ENCODE peak calls at places on chromosomes 3 and 15, in eight cellular contexts. I is LNCaP clone FGC, B is kidney epithelial cell, S is esophagus muscularis mucosa, V is cardiac fibroblast, U is PC-3, Y is HL-60, M is PC-9. O is an unnamed sample.

GRCh38 chr3:50321146-50321843 is 1.2 kb downstream of the HYAL2 start:
- DNase-seq in I (no peak), B (no peak), S (peak; percentile 97), V (peak; percentile 92), U (peak; percentile 89), Y (peak; percentile 78), M (peak; percentile 69), O (peak; percentile 92)

GRCh38 chr15:88938802-88939485 is 25.8 kb upstream of the MFGE8 start:
- DNase-seq in I (no peak), B (no peak), S (no peak), V (peak; percentile 79), U (no peak), Y (no peak), M (no peak), O (no peak)

GRCh38 chr3:119237299-119237698 is 3.4 kb downstream of the B4GALT4 start:
- DNase-seq in I (no peak), B (no peak), S (no peak), V (peak; percentile 54), U (no peak), Y (no peak), M (no peak), O (no peak)

GRCh38 chr15:46441294-46442062 is 806.6 kb downstream of the SQOR start:
- DNase-seq in I (no peak), B (peak; percentile 63), S (no peak), V (no peak), U (peak; percentile 27), Y (no peak), M (no peak), O (no peak)

GRCh38 chr3:19446687-19447086 is 298.4 kb downstream of the KCNH8 start:
- DNase-seq in I (no peak), B (no peak), S (no peak), V (no peak), U (no peak), Y (no peak), M (no peak), O (no peak)

GRCh38 chr3:139202226-139202958 is 141.4 kb upstream of the MRPS22 start:
- DNase-seq in I (peak; percentile 48), B (peak; percentile 39), S (peak; percentile 66), V (no peak), U (peak; percentile 66), Y (no peak), M (peak; percentile 59), O (peak; percentile 45)

GRCh38 chr3:119588112-119588511 is 8.8 kb downstream of the ADPRH start:
- DNase-seq in I (no peak), B (no peak), S (no peak), V (no peak), U (no peak), Y (no peak), M (no peak), O (peak; percentile 13)

GRCh38 chr3:65107174-65107573 is 419.4 kb upstream of the ADAMTS9 start:
- DNase-seq in I (no peak), B (no peak), S (no peak), V (peak; percentile 83), U (no peak), Y (no peak), M (no peak), O (no peak)

GRCh38 chr3:64104691-64105101 is 81.4 kb upstream of the PSMD6 start:
- DNase-seq in I (no peak), B (peak; percentile 78), S (no peak), V (no peak), U (peak; percentile 82), Y (no peak), M (peak; percentile 87), O (peak; percentile 94)

GRCh38 chr15:58584789-58585461 is 153.1 kb downstream of the LIPC start:
- DNase-seq in I (no peak), B (no peak), S (no peak), V (no peak), U (no peak), Y (no peak), M (no peak), O (no peak)

GRCh38 chr3:23161896-23162570 is 41.1 kb upstream of the UBE2E2 start:
- DNase-seq in I (no peak), B (no peak), S (no peak), V (no peak), U (peak; percentile 73), Y (no peak), M (peak; percentile 46), O (peak; percentile 56)

GRCh38 chr3:151584603-151585002 is 123.7 kb upstream of the IGSF10 start:
- DNase-seq in I (no peak), B (peak; percentile 44), S (no peak), V (no peak), U (no peak), Y (peak; percentile 82), M (no peak), O (peak; percentile 34)

GRCh38 chr15:51883436-51883835 is 54.0 kb downstream of the TMOD3 start:
- DNase-seq in I (no peak), B (no peak), S (no peak), V (peak; percentile 80), U (no peak), Y (no peak), M (no peak), O (no peak)

GRCh38 chr3:155702745-155703581 is 41.9 kb downstream of the PLCH1 start:
- DNase-seq in I (no peak), B (no peak), S (no peak), V (no peak), U (peak; percentile 73), Y (no peak), M (no peak), O (no peak)

GRCh38 chr3:38834110-38834509 is 18.1 kb upstream of the SCN10A start:
- DNase-seq in I (no peak), B (peak; percentile 19), S (peak; percentile 66), V (peak; percentile 94), U (peak; percentile 44), Y (no peak), M (no peak), O (peak; percentile 12)

GRCh38 chr15:72252663-72253299 is 19.6 kb downstream of the PARP6 start:
- DNase-seq in I (no peak), B (no peak), S (no peak), V (no peak), U (no peak), Y (no peak), M (no peak), O (no peak)

GRCh38 chr3:194404365-194405140 is 5.5 kb upstream of the GP5 start:
- DNase-seq in I (peak; percentile 26), B (no peak), S (no peak), V (peak; percentile 71), U (peak; percentile 75), Y (no peak), M (peak; percentile 56), O (peak; percentile 67)

GRCh38 chr3:120498947-120499346 is 48.2 kb upstream of the FSTL1 start:
- DNase-seq in I (no peak), B (peak; percentile 89), S (peak; percentile 87), V (peak; percentile 96), U (peak; percentile 91), Y (no peak), M (peak; percentile 82), O (peak; percentile 60)

GRCh38 chr15:77810180-77810579 is 177.5 kb upstream of the LINGO1 start:
- DNase-seq in I (no peak), B (no peak), S (no peak), V (no peak), U (no peak), Y (no peak), M (no peak), O (no peak)

GRCh38 chr15:64847448-64847847 is 5.7 kb downstream of the PLEKHO2 start:
- DNase-seq in I (no peak), B (no peak), S (no peak), V (no peak), U (no peak), Y (no peak), M (no peak), O (no peak)

GRCh38 chr3:177789500-177789899 is 592.2 kb upstream of the TBL1XR1 start:
- DNase-seq in I (no peak), B (no peak), S (no peak), V (no peak), U (no peak), Y (no peak), M (no peak), O (no peak)

GRCh38 chr3:16888785-16889607 is 4.2 kb downstream of the PLCL2 start:
- DNase-seq in I (no peak), B (no peak), S (no peak), V (no peak), U (peak; percentile 30), Y (no peak), M (no peak), O (no peak)
- H3K4me3 ChIP-seq in I (no peak overlapping the region), B (no peak overlapping the region), S (peak overlapping the region; percentile 4), V (no peak overlapping the region), U (no peak overlapping the region), Y (no peak overlapping the region), M (no peak overlapping the region), O (no peak overlapping the region)

GRCh38 chr3:121529308-121529707 is 16.5 kb downstream of the POLQ start:
- DNase-seq in I (no peak), B (no peak), S (no peak), V (peak; percentile 57), U (peak; percentile 23), Y (no peak), M (no peak), O (peak; percentile 15)
- TF ChIP-seq CTCF in I (peak; percentile 59), B (peak; percentile 45), S (no peak), V (peak; percentile 54), U (peak; percentile 66), Y (no peak), M (peak; percentile 51), O (peak; percentile 44)

DNA sequence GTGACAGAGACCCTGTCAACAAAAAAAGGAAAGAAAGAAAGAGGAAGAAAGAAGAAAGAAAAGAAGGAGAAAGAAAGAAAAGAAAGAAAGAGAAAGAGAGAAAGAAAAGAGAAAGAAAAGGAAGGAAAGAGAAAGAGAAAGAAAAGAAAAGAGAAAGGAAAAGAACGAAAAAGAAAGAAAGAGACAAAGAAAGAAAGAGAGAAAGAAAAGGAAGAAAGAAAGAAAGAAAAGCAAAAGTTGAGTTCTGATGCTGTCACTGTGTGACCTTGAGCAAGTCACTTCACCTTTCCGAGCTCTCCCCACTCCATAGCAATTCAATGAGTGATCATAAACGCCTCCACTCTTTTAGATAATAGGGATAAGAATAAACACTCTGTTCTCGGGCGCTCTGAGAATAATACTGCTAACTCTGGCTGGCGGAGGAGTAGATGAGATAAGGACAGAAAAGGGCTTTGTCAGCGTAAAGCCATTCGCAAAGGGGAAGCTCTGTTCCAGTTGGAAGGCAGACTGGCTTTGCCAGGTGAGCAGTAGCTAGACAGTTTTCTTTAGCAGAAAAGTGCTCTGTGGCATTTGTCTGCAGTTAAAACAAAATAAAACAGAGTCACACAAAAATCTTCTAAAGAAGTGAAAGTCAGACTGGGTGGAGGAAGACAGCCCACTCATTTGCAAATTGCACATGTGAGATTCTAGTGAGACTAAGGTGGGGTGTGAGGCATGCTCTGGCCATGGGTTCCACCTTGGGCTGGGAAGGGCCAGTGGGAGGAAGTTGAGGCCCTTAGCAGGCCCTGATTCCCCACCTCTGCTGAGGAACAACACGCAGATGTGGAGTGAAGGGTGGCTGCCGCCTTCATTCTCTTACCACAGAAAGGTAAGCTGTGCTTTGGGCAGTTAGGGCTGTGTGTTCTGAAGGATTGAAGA is 9.6 kb upstream of the FLNB start:
- DNase-seq in I (no peak), B (no peak), S (no peak), V (peak; percentile 50), U (peak; percentile 45), Y (no peak), M (peak; percentile 33), O (peak; percentile 46)
- H3K4me3 ChIP-seq in I (no peak overlapping the region), B (no peak overlapping the region), S (peak overlapping the region; percentile 6), V (peak overlapping the region; percentile 7), U (no peak overlapping the region), Y (no peak overlapping the region), M (no peak overlapping the region), O (no peak overlapping the region)

DNA sequence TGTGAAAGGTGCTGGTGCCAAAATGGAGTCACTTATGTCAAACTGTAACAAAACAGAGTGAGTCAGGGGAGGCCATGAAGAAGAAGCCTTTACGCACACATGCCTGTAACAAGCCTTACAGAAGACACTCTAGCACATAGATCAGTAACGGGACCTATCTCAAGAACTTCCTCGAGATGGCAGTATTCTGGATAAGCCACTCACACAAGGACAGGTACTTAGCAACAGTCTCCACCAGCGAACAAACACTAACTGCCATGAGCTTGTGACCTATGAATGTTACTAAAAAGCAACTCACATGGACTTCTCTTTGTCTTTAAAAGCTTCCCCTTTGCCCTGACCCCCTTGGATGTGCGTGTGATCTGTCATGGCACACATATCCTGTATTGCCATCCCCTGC is 235.1 kb downstream of the CD47 start:
- DNase-seq in I (peak; percentile 47), B (no peak), S (no peak), V (peak; percentile 43), U (peak; percentile 64), Y (no peak), M (peak; percentile 56), O (peak; percentile 62)
- TF ChIP-seq CTCF in I (peak; percentile 59), B (no peak), S (no peak), V (peak; percentile 33), U (peak; percentile 69), Y (peak; percentile 20), M (peak; percentile 58), O (peak; percentile 45)

O was measured in epithelial cell of esophagus.